ENCODE peak calls at places on chromosomes 2 and 18, in nine cellular contexts. R, F, Z, K, C, G, V, N and H are unnamed samples.

GRCh38 chr2:54701029-54701428 is 22.4 kb upstream of the EML6 start:
- DNase-seq in K (no peak), V (peak; percentile 57), R (no peak), G (no peak), Z (peak; percentile 59), F (no peak), N (no peak), C (no peak), H (no peak)

GRCh38 chr2:28676153-28676835 is 75.3 kb upstream of the PPP1CB start:
- DNase-seq in N (no peak), C (no peak), K (no peak), V (no peak), F (no peak), R (no peak), G (no peak), Z (no peak), H (no peak)

GRCh38 chr2:221502270-221502973 is 69.7 kb downstream of the EPHA4 start:
- DNase-seq in N (no peak), G (no peak), Z (peak; percentile 73), F (no peak), R (no peak), C (no peak), V (peak; percentile 70), K (no peak), H (no peak)

GRCh38 chr18:68997845-68998244 is 200.0 kb downstream of the CCDC102B start:
- DNase-seq in Z (no peak), G (no peak), C (no peak), N (no peak), R (no peak), F (no peak), K (no peak), V (no peak), H (no peak)

GRCh38 chr2:234406085-234406484 is 90.8 kb downstream of the ARL4C start:
- DNase-seq in C (no peak), N (no peak), R (no peak), K (no peak), V (no peak), F (no peak), G (no peak), Z (no peak), H (no peak)

GRCh38 chr2:939936-940620 is 10.6 kb upstream of the SNTG2 start:
- DNase-seq in G (no peak), V (no peak), K (no peak), Z (no peak), R (no peak), F (no peak), C (no peak), N (no peak), H (no peak)

GRCh38 chr2:98923244-98923940 is 12.6 kb downstream of the CRACDL start:
- DNase-seq in V (no peak), N (no peak), C (no peak), F (no peak), R (no peak), G (no peak), K (no peak), Z (no peak), H (no peak)

GRCh38 chr2:30368258-30368657 is 78.8 kb upstream of the LCLAT1 start:
- DNase-seq in K (no peak), C (no peak), Z (peak; percentile 94), G (peak; percentile 31), V (no peak), N (peak; percentile 74), R (peak; percentile 30), F (no peak), H (peak; percentile 85)

GRCh38 chr2:33494877-33495641 is 18.6 kb downstream of the RASGRP3 start:
- DNase-seq in C (no peak), V (no peak), Z (no peak), F (no peak), N (no peak), K (no peak), R (no peak), G (no peak), H (no peak)

GRCh38 chr2:33496150-33496549 is 19.7 kb downstream of the RASGRP3 start:
- DNase-seq in F (no peak), G (no peak), K (no peak), V (no peak), R (no peak), C (no peak), N (no peak), Z (peak; percentile 49), H (no peak)

GRCh38 chr2:33492735-33493134 is 16.3 kb downstream of the RASGRP3 start:
- DNase-seq in K (no peak), C (no peak), N (no peak), Z (no peak), V (no peak), G (no peak), R (no peak), F (no peak), H (no peak)

GRCh38 chr2:33495683-33496082 is 19.2 kb downstream of the RASGRP3 start:
- DNase-seq in K (no peak), V (no peak), N (no peak), G (no peak), F (no peak), Z (no peak), R (no peak), C (no peak), H (no peak)

DNA sequence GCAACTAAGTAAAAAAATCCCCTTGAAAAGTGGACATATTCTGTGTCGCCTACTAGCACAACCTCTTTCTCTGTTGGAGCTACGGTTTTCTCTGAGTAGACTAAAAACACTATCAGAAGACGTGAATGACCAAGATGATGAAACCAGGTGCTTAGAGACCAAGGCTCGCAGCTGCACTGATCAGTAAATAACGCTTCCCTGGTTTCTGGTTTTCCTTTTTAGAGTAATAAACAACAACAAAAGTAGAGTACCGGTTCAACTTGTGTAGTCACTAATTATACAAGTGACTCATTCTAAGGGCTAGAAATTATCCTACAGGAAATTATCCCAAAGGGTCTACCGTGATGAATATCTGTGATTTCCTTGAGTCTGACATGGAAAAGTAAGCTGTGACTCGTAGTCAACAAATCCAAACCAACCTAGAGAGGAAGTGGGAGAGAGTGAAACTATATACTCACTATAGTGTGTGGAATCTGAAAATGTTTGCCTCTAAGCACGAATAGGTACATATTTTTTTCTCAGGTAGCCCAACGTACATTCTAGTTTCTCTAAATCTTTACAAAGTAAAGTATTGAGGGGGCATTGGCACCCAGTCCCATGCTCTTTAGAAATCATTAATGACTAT is 17.8 kb downstream of the RASGRP3 start:
- DNase-seq in G (no peak), Z (no peak), K (no peak), F (no peak), V (peak; percentile 23), C (no peak), N (no peak), R (no peak), H (no peak)
- H3K4me1 ChIP-seq in G (no peaks in the 10 kb centered on the region), Z (no peaks in the 10 kb centered on the region), K (no peaks in the 10 kb centered on the region), F (peaks cover 15% of the 10 kb centered on the region), V (no peaks in the 10 kb centered on the region), C (peaks cover 17% of the 10 kb centered on the region), N (peaks cover 18% of the 10 kb centered on the region), R (no peaks in the 10 kb centered on the region), H (peaks cover 3% of the 10 kb centered on the region)

DNA sequence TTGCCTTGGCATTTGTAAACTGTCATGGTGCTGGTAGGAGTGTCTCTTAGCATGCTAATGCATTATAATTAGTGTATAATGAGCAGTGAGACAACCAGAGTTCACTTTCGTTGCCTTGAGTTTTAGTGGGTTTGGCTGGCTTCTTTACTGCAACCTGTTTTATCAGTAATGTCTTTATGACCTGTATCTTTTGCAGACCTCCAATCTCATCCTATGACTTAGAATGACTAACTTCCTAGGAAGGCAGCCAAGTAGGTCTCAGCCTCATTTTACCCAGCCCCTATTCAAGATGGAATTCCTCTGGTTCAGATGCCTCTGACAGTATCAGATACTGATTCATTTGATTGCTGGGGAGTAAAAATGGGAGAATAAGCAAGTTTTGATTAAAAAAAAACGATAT is 447.3 kb downstream of the XIRP2 start:
- DNase-seq in C (no peak), R (no peak), Z (peak; percentile 5), N (no peak), K (no peak), F (no peak), G (no peak), V (peak; percentile 2), H (no peak)
- H3K4me1 ChIP-seq in C (no peaks in the 10 kb centered on the region), R (no peaks in the 10 kb centered on the region), Z (no peaks in the 10 kb centered on the region), N (no peaks in the 10 kb centered on the region), K (no peaks in the 10 kb centered on the region), F (no peaks in the 10 kb centered on the region), G (no peaks in the 10 kb centered on the region), V (no peaks in the 10 kb centered on the region), H (no peaks in the 10 kb centered on the region)

GRCh38 chr2:69133898-69134297 is 120.9 kb downstream of the ANTXR1 start:
- DNase-seq in Z (no peak), V (no peak), C (no peak), K (no peak), G (no peak), R (no peak), N (no peak), F (no peak), H (no peak)

GRCh38 chr2:69131983-69132675 is 119.2 kb downstream of the ANTXR1 start:
- DNase-seq in K (no peak), Z (no peak), F (no peak), G (no peak), N (no peak), V (no peak), C (no peak), R (no peak), H (no peak)

GRCh38 chr2:69134546-69134945 is 121.6 kb downstream of the ANTXR1 start:
- DNase-seq in F (no peak), K (no peak), R (no peak), Z (peak; percentile 29), V (no peak), G (no peak), N (no peak), C (no peak), H (no peak)

GRCh38 chr2:69131452-69131851 is 118.5 kb downstream of the ANTXR1 start:
- DNase-seq in C (no peak), K (no peak), V (no peak), N (no peak), Z (no peak), G (no peak), R (no peak), F (no peak), H (no peak)

DNA sequence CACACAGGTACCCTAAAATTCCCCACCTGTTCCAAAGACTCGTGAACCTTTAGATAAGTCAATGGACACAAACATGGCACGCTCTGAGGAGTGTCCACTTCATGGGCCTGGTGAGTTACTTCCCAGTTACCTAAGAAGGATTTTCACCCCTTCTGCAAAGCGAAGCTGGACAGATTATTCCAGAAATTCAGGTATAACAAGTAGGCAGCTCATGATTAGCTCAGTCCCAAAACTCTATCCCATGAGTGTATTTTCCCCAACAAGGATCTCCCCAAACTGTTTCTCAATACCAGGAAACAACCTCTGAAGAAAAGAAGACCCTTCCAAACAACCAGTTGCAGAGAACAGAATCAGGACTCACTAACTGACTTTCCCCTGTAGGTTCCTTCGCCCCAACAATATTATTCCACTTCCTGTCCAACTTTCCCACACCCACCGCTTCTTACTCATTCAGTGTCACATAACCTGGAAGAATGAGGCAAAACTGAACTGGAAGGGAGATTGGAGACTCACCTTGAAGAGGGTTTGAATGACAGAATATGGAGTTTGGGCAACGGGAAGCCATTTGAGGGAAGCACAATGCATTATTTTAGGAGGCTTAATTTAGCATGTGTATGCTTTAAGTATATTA is 120.1 kb downstream of the ANTXR1 start:
- DNase-seq in G (no peak), K (no peak), F (no peak), R (no peak), Z (no peak), V (peak; percentile 25), C (no peak), N (no peak), H (no peak)
- H3K4me1 ChIP-seq in G (peaks cover 5% of the 10 kb centered on the region), K (peaks cover 6% of the 10 kb centered on the region), F (no peaks in the 10 kb centered on the region), R (no peaks in the 10 kb centered on the region), Z (peaks cover 3% of the 10 kb centered on the region), V (peaks cover 2% of the 10 kb centered on the region), C (peaks cover 35% of the 10 kb centered on the region), N (no peaks in the 10 kb centered on the region), H (no peaks in the 10 kb centered on the region)

DNA sequence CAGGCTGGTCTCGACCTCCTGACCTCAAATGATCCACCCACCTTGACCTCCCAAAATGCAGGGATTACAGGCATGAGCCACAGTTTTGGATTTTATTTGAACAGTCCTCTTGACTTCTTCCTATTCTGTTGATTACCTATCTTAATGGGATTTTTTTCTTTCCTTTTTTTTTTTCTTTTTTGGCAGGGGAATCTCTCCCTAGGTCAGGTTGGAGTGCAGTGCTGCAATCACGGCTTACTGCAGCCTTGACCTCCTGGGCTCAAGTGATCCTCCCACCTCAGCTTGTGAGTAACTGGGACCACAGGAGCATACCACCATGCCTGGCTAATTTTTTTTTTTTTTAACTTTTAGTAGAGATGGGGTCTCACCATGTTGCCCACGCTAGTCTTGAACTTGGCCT is 2.8 kb downstream of the MTHFD2 start:
- DNase-seq in G (no peak), R (no peak), K (no peak), C (no peak), V (no peak), N (no peak), Z (no peak), F (no peak), H (no peak)
- H3K4me1 ChIP-seq in G (peaks cover 44% of the 10 kb centered on the region), R (no peaks in the 10 kb centered on the region), K (peaks cover 50% of the 10 kb centered on the region), C (peaks cover 67% of the 10 kb centered on the region), V (peaks cover 28% of the 10 kb centered on the region), N (peaks cover 54% of the 10 kb centered on the region), Z (peaks cover 11% of the 10 kb centered on the region), F (peaks cover 37% of the 10 kb centered on the region), H (peaks cover 46% of the 10 kb centered on the region)